ENCODE peak calls at places on chromosomes 11 and 22, in nine cellular contexts. L, X, Q, C, U, P, H, Z and V are unnamed samples.

GRCh38 chr22:37304595-37305343 is 22.5 kb downstream of the CYTH4 start:
- DNase-seq in H (no peak), X (no peak), Q (no peak), C (no peak), U (peak), Z (no peak), P (peak), L (peak), V (no peak)

GRCh38 chr11:47392546-47393162 is 14.3 kb upstream of the SPI1 start:
- DNase-seq in H (peak), C (no peak), P (no peak), Q (no peak), X (no peak), U (no peak), Z (no peak), L (no peak), V (no peak)

GRCh38 chr11:469684-470667 is 19.9 kb downstream of the PTDSS2 start:
- DNase-seq in U (peak), L (peak), H (peak), Z (peak), C (peak), Q (no peak), X (no peak), P (peak), V (peak)

GRCh38 chr11:6563121-6563619 is 40.2 kb downstream of the RRP8 start:
- DNase-seq in L (no peak), C (no peak), H (peak), P (no peak), Q (no peak), U (no peak), X (no peak), Z (no peak), V (no peak)

GRCh38 chr22:32378703-32379272 is 21.1 kb downstream of the RFPL3 start:
- DNase-seq in X (peak), C (no peak), Q (peak), P (peak), L (peak), U (peak), H (no peak), Z (peak), V (no peak)

GRCh38 chr11:5285703-5286102 is 16.0 kb upstream of the HBE1 start:
- DNase-seq in P (no peak), Q (no peak), L (no peak), H (no peak), X (no peak), U (no peak), C (no peak), Z (no peak), V (no peak)

GRCh38 chr11:1052133-1053011 is 15.9 kb upstream of the MUC6 start:
- DNase-seq in C (no peak), U (no peak), H (peak), P (no peak), Z (no peak), L (no peak), Q (peak), X (peak), V (no peak)

GRCh38 chr11:106986261-106986660 is 32.0 kb downstream of the GUCY1A2 start:
- DNase-seq in U (peak), C (no peak), Q (no peak), H (no peak), P (no peak), X (no peak), L (peak), Z (no peak), V (peak)

GRCh38 chr11:2576536-2576935 is 123.3 kb downstream of the KCNQ1OT1 start:
- DNase-seq in C (no peak), P (no peak), U (no peak), H (peak), X (peak), Z (no peak), Q (no peak), L (no peak), V (no peak)

GRCh38 chr11:129928923-129929692 is 33.7 kb upstream of the NFRKB start:
- DNase-seq in L (no peak), C (no peak), X (no peak), H (no peak), P (no peak), U (no peak), Q (no peak), Z (no peak), V (no peak)

GRCh38 chr11:35247863-35248262 is 108.9 kb downstream of the CD44 start:
- DNase-seq in P (no peak), Q (no peak), C (no peak), U (no peak), Z (no peak), X (no peak), H (no peak), L (no peak), V (no peak)